ENCODE peak calls at places on chromosomes 12 and 14, in five cellular contexts. O is uterus; V is CD4-positive, alpha-beta T cell; L is HTR-8/SVneo; T is psoas muscle. S is an unnamed sample.
A peak's percentile ranks its signal among the peaks of the same experiment; 100 is the strongest.

GRCh38 chr12:122309564-122310121 is 43.3 kb upstream of the VPS33A start:
- DNase-seq in O (no peak), V (no peak), L (no peak), T (no peak), S (no peak)

GRCh38 chr14:65846469-65846868 is 433.9 kb downstream of the FUT8 start:
- DNase-seq in O (no peak), V (no peak), L (no peak), T (no peak), S (no peak)

GRCh38 chr14:55454264-55455151 is 14.1 kb upstream of the TBPL2 start:
- DNase-seq in O (peak; percentile 40), V (no peak), L (peak; percentile 86), T (no peak), S (peak; percentile 33)

GRCh38 chr14:97707603-97708002 is 910.4 kb downstream of the VRK1 start:
- DNase-seq in O (no peak), V (no peak), L (no peak), T (no peak), S (no peak)

GRCh38 chr12:28963554-28963953 is 185.5 kb upstream of the FAR2 start:
- DNase-seq in O (no peak), V (no peak), L (no peak), T (no peak), S (no peak)

GRCh38 chr12:25458047-25458552 is 95.0 kb downstream of the LMNTD1 start:
- DNase-seq in O (no peak), V (no peak), L (peak; percentile 94), T (no peak), S (no peak)

GRCh38 chr14:51211149-51211548 is 28.9 kb upstream of the TMX1 start:
- DNase-seq in O (no peak), V (no peak), L (no peak), T (no peak), S (no peak)

GRCh38 chr12:2526371-2526770 is 268.4 kb upstream of the FKBP4 start:
- DNase-seq in O (no peak), V (no peak), L (no peak), T (no peak), S (no peak)

GRCh38 chr12:61706783-61707182 is 553.4 kb upstream of the USP15 start:
- DNase-seq in O (no peak), V (no peak), L (no peak), T (no peak), S (no peak)

GRCh38 chr12:30977124-30977523 is 50.6 kb downstream of the TSPAN11 start:
- DNase-seq in O (no peak), V (no peak), L (no peak), T (no peak), S (no peak)

GRCh38 chr14:68692916-68693771 is 99.7 kb downstream of the ZFP36L1 start:
- DNase-seq in O (peak; percentile 34), V (no peak), L (no peak), T (no peak), S (peak; percentile 40)

GRCh38 chr12:2662524-2662923 is 132.2 kb upstream of the FKBP4 start:
- DNase-seq in O (no peak), V (no peak), L (no peak), T (no peak), S (no peak)

GRCh38 chr12:77439749-77440148 is 374.4 kb upstream of the E2F7 start:
- DNase-seq in O (no peak), V (no peak), L (no peak), T (no peak), S (no peak)

GRCh38 chr12:95997911-95998510 is 1.9 kb upstream of the HAL start:
- DNase-seq in O (no peak), V (no peak), L (no peak), T (no peak), S (no peak)

S was measured in right lobe of liver.